ENCODE peak calls at places on chromosomes 16 and 17, in seven cellular contexts. Z is tibial nerve, T is heart left ventricle, V is lower leg skin, S is esophagus muscularis mucosa, G is endothelial cell of umbilical vein, E is ovary. A is an unnamed sample.

GRCh38 chr16:86783626-86784266 is 205.4 kb downstream of the FOXL1 start:
- DNase-seq in Z (no peak), T (no peak), V (no peak), S (no peak), G (no peak), E (no peak), A (no peak)

GRCh38 chr16:4064950-4065352 is 51.3 kb downstream of the ADCY9 start:
- DNase-seq in Z (no peak), T (no peak), V (peak; percentile 25), S (no peak), G (no peak), E (no peak), A (peak; percentile 49)

GRCh38 chr16:586047-586644 is 3.7 kb upstream of the RAB40C start:
- DNase-seq in Z (no peak), T (peak; percentile 27), V (no peak), S (no peak), G (no peak), E (no peak), A (no peak)

GRCh38 chr17:57670769-57671545 is 74.1 kb downstream of the CCDC182 start:
- DNase-seq in Z (no peak), T (no peak), V (peak; percentile 56), S (peak; percentile 75), G (no peak), E (peak; percentile 12), A (no peak)

GRCh38 chr17:66240630-66241029 is 11.4 kb upstream of the APOH start:
- DNase-seq in Z (no peak), T (no peak), V (no peak), S (no peak), G (peak; percentile 49), E (no peak), A (no peak)

GRCh38 chr17:34300652-34301390 is 15.3 kb downstream of the CCL11 start:
- DNase-seq in Z (no peak), T (no peak), V (peak; percentile 71), S (no peak), G (peak; percentile 44), E (no peak), A (no peak)

GRCh38 chr16:23485841-23486240 is 24.5 kb downstream of the GGA2 start:
- DNase-seq in Z (no peak), T (no peak), V (no peak), S (no peak), G (no peak), E (no peak), A (no peak)

GRCh38 chr17:63524051-63524450 is 893 bp downstream of the KCNH6 start:
- DNase-seq in Z (no peak), T (no peak), V (no peak), S (no peak), G (no peak), E (no peak), A (no peak)

GRCh38 chr17:79740413-79740812 is 9.7 kb downstream of the ENPP7 start:
- DNase-seq in Z (no peak), T (no peak), V (no peak), S (no peak), G (peak; percentile 11), E (no peak), A (no peak)

GRCh38 chr16:84315422-84315821 is 20.7 kb downstream of the WFDC1 start:
- DNase-seq in Z (no peak), T (no peak), V (no peak), S (no peak), G (no peak), E (no peak), A (no peak)

GRCh38 chr16:3789375-3790067 is 72.2 kb upstream of the TRAP1 start:
- DNase-seq in Z (no peak), T (no peak), V (no peak), S (no peak), G (no peak), E (no peak), A (no peak)

GRCh38 chr17:78826836-78827509 is 13.6 kb downstream of the USP36 start:
- DNase-seq in Z (no peak), T (peak; percentile 55), V (no peak), S (no peak), G (no peak), E (no peak), A (peak; percentile 63)

GRCh38 chr17:80877095-80877828 is 114.4 kb upstream of the CHMP6 start:
- DNase-seq in Z (no peak), T (peak; percentile 21), V (no peak), S (no peak), G (no peak), E (no peak), A (peak; percentile 39)

GRCh38 chr17:15377608-15378007 is 36.2 kb upstream of the TEKT3 start:
- DNase-seq in Z (no peak), T (no peak), V (no peak), S (no peak), G (no peak), E (no peak), A (no peak)

GRCh38 chr17:17666111-17666714 is 15.0 kb upstream of the RAI1 start:
- DNase-seq in Z (no peak), T (no peak), V (no peak), S (no peak), G (no peak), E (no peak), A (no peak)

GRCh38 chr16:72367841-72368240 is 195.9 kb upstream of the PMFBP1 start:
- DNase-seq in Z (no peak), T (no peak), V (no peak), S (no peak), G (no peak), E (no peak), A (no peak)

GRCh38 chr17:1498869-1499268 is 6.4 kb upstream of the MYO1C start:
- DNase-seq in Z (no peak), T (no peak), V (no peak), S (no peak), G (no peak), E (no peak), A (no peak)

GRCh38 chr17:6626616-6627015 is 13.9 kb downstream of the KIAA0753 start:
- DNase-seq in Z (no peak), T (no peak), V (no peak), S (no peak), G (no peak), E (no peak), A (no peak)

GRCh38 chr17:17924131-17924856 is 47.9 kb downstream of the TOM1L2 start:
- DNase-seq in Z (no peak), T (no peak), V (peak; percentile 9), S (no peak), G (no peak), E (no peak), A (no peak)

GRCh38 chr16:72221216-72221995 is 49.5 kb upstream of the PMFBP1 start:
- DNase-seq in Z (no peak), T (no peak), V (no peak), S (no peak), G (no peak), E (no peak), A (no peak)

GRCh38 chr16:87076950-87077749 is 240.0 kb downstream of the C16orf95 start:
- DNase-seq in Z (no peak), T (no peak), V (peak; percentile 85), S (no peak), G (peak; percentile 87), E (no peak), A (peak; percentile 52)

GRCh38 chr16:74035816-74036215 is 260.8 kb upstream of the PSMD7 start:
- DNase-seq in Z (no peak), T (no peak), V (no peak), S (no peak), G (no peak), E (no peak), A (no peak)

GRCh38 chr16:57579361-57579665 is 36.9 kb downstream of the ADGRG5 start:
- DNase-seq in Z (no peak), T (no peak), V (no peak), S (no peak), G (no peak), E (no peak), A (no peak)

GRCh38 chr16:57577214-57577613 is 34.8 kb downstream of the ADGRG5 start:
- DNase-seq in Z (no peak), T (no peak), V (no peak), S (peak; percentile 66), G (no peak), E (no peak), A (no peak)

GRCh38 chr16:57578521-57579360 is 36.3 kb downstream of the ADGRG5 start:
- DNase-seq in Z (no peak), T (no peak), V (no peak), S (peak; percentile 82), G (no peak), E (no peak), A (no peak)

GRCh38 chr16:57576429-57576870 is 34.0 kb downstream of the ADGRG5 start:
- DNase-seq in Z (peak; percentile 78), T (peak; percentile 71), V (peak; percentile 95), S (peak; percentile 95), G (peak; percentile 68), E (peak; percentile 71), A (peak; percentile 83)

DNA sequence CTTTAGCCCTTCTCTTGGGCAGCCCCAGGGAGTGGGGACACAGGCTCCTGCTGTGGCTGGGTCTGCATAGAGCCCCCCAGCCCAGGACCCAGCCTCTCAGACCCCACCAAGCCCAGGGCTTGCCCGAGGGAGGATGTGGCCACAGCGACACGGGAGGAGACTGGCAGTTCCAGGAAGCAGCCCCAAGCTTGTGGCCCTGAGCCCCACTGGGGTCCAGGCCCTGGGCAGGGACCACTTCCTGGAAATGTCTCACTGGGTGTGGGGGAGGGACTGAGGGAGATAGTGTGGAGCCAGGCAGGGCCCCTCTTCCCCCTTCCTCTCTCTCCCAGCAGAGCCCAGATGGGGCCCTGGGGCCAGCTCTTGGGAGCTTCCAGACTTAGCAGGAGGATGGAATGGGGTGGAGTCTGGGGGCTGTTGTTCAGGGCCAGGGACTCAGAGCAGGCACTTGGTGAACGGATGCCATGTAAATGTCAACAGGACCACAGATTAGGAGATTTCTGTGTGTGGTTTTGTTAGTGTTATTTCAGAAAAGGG is 35.3 kb downstream of the ADGRG5 start:
- DNase-seq in Z (no peak), T (no peak), V (no peak), S (peak; percentile 42), G (no peak), E (no peak), A (peak; percentile 19)
- TF ChIP-seq POLR2A in Z (no peak), T (no peak), V (no peak), S (no peak), G (no peak), E (no peak), A (no peak)

GRCh38 chr17:10617120-10617505 is 40.0 kb downstream of the MYH3 start:
- DNase-seq in Z (no peak), T (no peak), V (no peak), S (no peak), G (no peak), E (no peak), A (no peak)
- TF ChIP-seq POLR2A in Z (no peak), T (no peak), V (no peak), S (no peak), G (no peak), E (no peak), A (no peak)

DNA sequence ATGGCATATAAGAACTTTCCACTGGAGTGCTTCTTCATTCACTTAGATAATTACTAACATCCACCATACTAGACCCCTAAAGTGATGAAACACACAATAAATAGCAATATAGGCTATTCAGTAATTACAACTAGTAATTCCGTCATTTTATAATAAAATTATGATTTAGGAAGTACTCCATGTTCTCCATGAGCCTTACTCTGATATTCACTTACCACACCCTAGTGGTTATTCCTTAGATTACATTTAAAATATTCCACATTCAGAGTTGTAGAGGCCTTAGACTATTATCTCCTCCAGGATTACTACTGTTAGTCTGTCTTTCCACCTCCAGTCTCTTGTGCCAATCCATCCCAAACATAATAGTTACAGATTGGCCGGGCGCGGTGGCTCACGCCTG is 62.4 kb downstream of the STH start:
- DNase-seq in Z (no peak), T (no peak), V (no peak), S (no peak), G (peak; percentile 49), E (no peak), A (no peak)
- TF ChIP-seq POLR2A in Z (no peak), T (no peak), V (no peak), S (no peak), G (no peak), E (no peak), A (no peak)

GRCh38 chr17:8162232-8162996 is at the start of gene VAMP2:
- DNase-seq in Z (peak; percentile 72), T (peak; percentile 92), V (peak; percentile 97), S (no peak), G (peak; percentile 58), E (peak; percentile 87), A (peak; percentile 74)
- TF ChIP-seq POLR2A in Z (peak; percentile 97), T (peak; percentile 60), V (peak; percentile 58), S (peak; percentile 68), G (peak; percentile 71), E (peak; percentile 95), A (peak; percentile 78)

A was measured in Peyer's patch.